ENCODE peak calls at places on chromosomes 6 and 20, in nine cellular contexts. One of them, this sample, is unnamed.

GRCh38 chr20:62354811-62355341 is 12.2 kb downstream of the LAMA5 start:
- ATAC-seq in T-cell: no peak
- ATAC-seq in stimulated activated naive CD8-positive, alpha-beta T cell treated with anti-CD3 and anti-CD28 coated beads, Interleukin-15, amount 100 ng/mL, for 72 hours: no peak
- ATAC-seq in HepG2: no peak
- ATAC-seq in activated naive CD8-positive, alpha-beta T cell treated with anti-CD3 and anti-CD28 coated beads, Interleukin-2, amount 50 U/mL, for 24 hours: no peak
- ATAC-seq in left cardiac atrium: no peak
- ATAC-seq in activated T-cell treated with anti-CD3 and anti-CD28 coated beads, Interleukin-2, amount 50 U/mL, for 72 hours: no peak
- ATAC-seq in aorta: no peak
- ATAC-seq in activated CD4-positive, alpha-beta T cell treated with anti-CD3 and anti-CD28 coated beads for 36 hours: no peak
- ATAC-seq in this sample: no peak

GRCh38 chr20:21228511-21228910 is 74.6 kb upstream of the XRN2 start:
- ATAC-seq in T-cell: no peak
- ATAC-seq in stimulated activated naive CD8-positive, alpha-beta T cell treated with anti-CD3 and anti-CD28 coated beads, Interleukin-15, amount 100 ng/mL, for 72 hours: no peak
- ATAC-seq in HepG2: no peak
- ATAC-seq in activated naive CD8-positive, alpha-beta T cell treated with anti-CD3 and anti-CD28 coated beads, Interleukin-2, amount 50 U/mL, for 24 hours: no peak
- ATAC-seq in left cardiac atrium: no peak
- ATAC-seq in activated T-cell treated with anti-CD3 and anti-CD28 coated beads, Interleukin-2, amount 50 U/mL, for 72 hours: no peak
- ATAC-seq in aorta: no peak
- ATAC-seq in activated CD4-positive, alpha-beta T cell treated with anti-CD3 and anti-CD28 coated beads for 36 hours: no peak
- ATAC-seq in this sample: peak

GRCh38 chr6:169669889-169670288 is 31.9 kb downstream of the WDR27 start:
- ATAC-seq in T-cell: no peak
- ATAC-seq in stimulated activated naive CD8-positive, alpha-beta T cell treated with anti-CD3 and anti-CD28 coated beads, Interleukin-15, amount 100 ng/mL, for 72 hours: no peak
- ATAC-seq in HepG2: no peak
- ATAC-seq in activated naive CD8-positive, alpha-beta T cell treated with anti-CD3 and anti-CD28 coated beads, Interleukin-2, amount 50 U/mL, for 24 hours: no peak
- ATAC-seq in left cardiac atrium: peak
- ATAC-seq in activated T-cell treated with anti-CD3 and anti-CD28 coated beads, Interleukin-2, amount 50 U/mL, for 72 hours: no peak
- ATAC-seq in aorta: no peak
- ATAC-seq in activated CD4-positive, alpha-beta T cell treated with anti-CD3 and anti-CD28 coated beads for 36 hours: peak
- ATAC-seq in this sample: no peak

GRCh38 chr20:36473164-36473563 is 68.2 kb upstream of the MYL9 start:
- ATAC-seq in T-cell: no peak
- ATAC-seq in stimulated activated naive CD8-positive, alpha-beta T cell treated with anti-CD3 and anti-CD28 coated beads, Interleukin-15, amount 100 ng/mL, for 72 hours: no peak
- ATAC-seq in HepG2: no peak
- ATAC-seq in activated naive CD8-positive, alpha-beta T cell treated with anti-CD3 and anti-CD28 coated beads, Interleukin-2, amount 50 U/mL, for 24 hours: no peak
- ATAC-seq in left cardiac atrium: no peak
- ATAC-seq in activated T-cell treated with anti-CD3 and anti-CD28 coated beads, Interleukin-2, amount 50 U/mL, for 72 hours: no peak
- ATAC-seq in aorta: no peak
- ATAC-seq in activated CD4-positive, alpha-beta T cell treated with anti-CD3 and anti-CD28 coated beads for 36 hours: no peak
- ATAC-seq in this sample: no peak

GRCh38 chr6:49284134-49284533 is 178.9 kb downstream of the MMUT start:
- ATAC-seq in T-cell: no peak
- ATAC-seq in stimulated activated naive CD8-positive, alpha-beta T cell treated with anti-CD3 and anti-CD28 coated beads, Interleukin-15, amount 100 ng/mL, for 72 hours: no peak
- ATAC-seq in HepG2: no peak
- ATAC-seq in activated naive CD8-positive, alpha-beta T cell treated with anti-CD3 and anti-CD28 coated beads, Interleukin-2, amount 50 U/mL, for 24 hours: no peak
- ATAC-seq in left cardiac atrium: no peak
- ATAC-seq in activated T-cell treated with anti-CD3 and anti-CD28 coated beads, Interleukin-2, amount 50 U/mL, for 72 hours: no peak
- ATAC-seq in aorta: no peak
- ATAC-seq in activated CD4-positive, alpha-beta T cell treated with anti-CD3 and anti-CD28 coated beads for 36 hours: no peak
- ATAC-seq in this sample: no peak

GRCh38 chr6:112030206-112030932 is 23.5 kb upstream of the CCN6 start:
- ATAC-seq in T-cell: no peak
- ATAC-seq in stimulated activated naive CD8-positive, alpha-beta T cell treated with anti-CD3 and anti-CD28 coated beads, Interleukin-15, amount 100 ng/mL, for 72 hours: no peak
- ATAC-seq in HepG2: peak
- ATAC-seq in activated naive CD8-positive, alpha-beta T cell treated with anti-CD3 and anti-CD28 coated beads, Interleukin-2, amount 50 U/mL, for 24 hours: no peak
- ATAC-seq in left cardiac atrium: no peak
- ATAC-seq in activated T-cell treated with anti-CD3 and anti-CD28 coated beads, Interleukin-2, amount 50 U/mL, for 72 hours: no peak
- ATAC-seq in aorta: no peak
- ATAC-seq in activated CD4-positive, alpha-beta T cell treated with anti-CD3 and anti-CD28 coated beads for 36 hours: no peak
- ATAC-seq in this sample: no peak

GRCh38 chr20:23145281-23145700 is 59.2 kb upstream of the CD93 start:
- ATAC-seq in T-cell: no peak
- ATAC-seq in stimulated activated naive CD8-positive, alpha-beta T cell treated with anti-CD3 and anti-CD28 coated beads, Interleukin-15, amount 100 ng/mL, for 72 hours: no peak
- ATAC-seq in HepG2: no peak
- ATAC-seq in activated naive CD8-positive, alpha-beta T cell treated with anti-CD3 and anti-CD28 coated beads, Interleukin-2, amount 50 U/mL, for 24 hours: no peak
- ATAC-seq in left cardiac atrium: no peak
- ATAC-seq in activated T-cell treated with anti-CD3 and anti-CD28 coated beads, Interleukin-2, amount 50 U/mL, for 72 hours: no peak
- ATAC-seq in aorta: peak
- ATAC-seq in activated CD4-positive, alpha-beta T cell treated with anti-CD3 and anti-CD28 coated beads for 36 hours: no peak
- ATAC-seq in this sample: no peak

GRCh38 chr6:134190883-134191282 is 127.0 kb downstream of the SGK1 start:
- ATAC-seq in T-cell: no peak
- ATAC-seq in stimulated activated naive CD8-positive, alpha-beta T cell treated with anti-CD3 and anti-CD28 coated beads, Interleukin-15, amount 100 ng/mL, for 72 hours: no peak
- ATAC-seq in HepG2: no peak
- ATAC-seq in activated naive CD8-positive, alpha-beta T cell treated with anti-CD3 and anti-CD28 coated beads, Interleukin-2, amount 50 U/mL, for 24 hours: no peak
- ATAC-seq in left cardiac atrium: no peak
- ATAC-seq in activated T-cell treated with anti-CD3 and anti-CD28 coated beads, Interleukin-2, amount 50 U/mL, for 72 hours: no peak
- ATAC-seq in aorta: no peak
- ATAC-seq in activated CD4-positive, alpha-beta T cell treated with anti-CD3 and anti-CD28 coated beads for 36 hours: no peak
- ATAC-seq in this sample: no peak

GRCh38 chr6:137645850-137646249 is 151.7 kb upstream of the OLIG3 start:
- ATAC-seq in T-cell: no peak
- ATAC-seq in stimulated activated naive CD8-positive, alpha-beta T cell treated with anti-CD3 and anti-CD28 coated beads, Interleukin-15, amount 100 ng/mL, for 72 hours: no peak
- ATAC-seq in HepG2: no peak
- ATAC-seq in activated naive CD8-positive, alpha-beta T cell treated with anti-CD3 and anti-CD28 coated beads, Interleukin-2, amount 50 U/mL, for 24 hours: no peak
- ATAC-seq in left cardiac atrium: no peak
- ATAC-seq in activated T-cell treated with anti-CD3 and anti-CD28 coated beads, Interleukin-2, amount 50 U/mL, for 72 hours: no peak
- ATAC-seq in aorta: no peak
- ATAC-seq in activated CD4-positive, alpha-beta T cell treated with anti-CD3 and anti-CD28 coated beads for 36 hours: no peak
- ATAC-seq in this sample: no peak

GRCh38 chr6:8159966-8160365 is 57.6 kb upstream of the EEF1E1 start:
- ATAC-seq in T-cell: no peak
- ATAC-seq in stimulated activated naive CD8-positive, alpha-beta T cell treated with anti-CD3 and anti-CD28 coated beads, Interleukin-15, amount 100 ng/mL, for 72 hours: no peak
- ATAC-seq in HepG2: no peak
- ATAC-seq in activated naive CD8-positive, alpha-beta T cell treated with anti-CD3 and anti-CD28 coated beads, Interleukin-2, amount 50 U/mL, for 24 hours: no peak
- ATAC-seq in left cardiac atrium: no peak
- ATAC-seq in activated T-cell treated with anti-CD3 and anti-CD28 coated beads, Interleukin-2, amount 50 U/mL, for 72 hours: no peak
- ATAC-seq in aorta: no peak
- ATAC-seq in activated CD4-positive, alpha-beta T cell treated with anti-CD3 and anti-CD28 coated beads for 36 hours: no peak
- ATAC-seq in this sample: no peak

GRCh38 chr6:7052441-7052936 is 55.3 kb upstream of the RREB1 start:
- ATAC-seq in T-cell: peak
- ATAC-seq in stimulated activated naive CD8-positive, alpha-beta T cell treated with anti-CD3 and anti-CD28 coated beads, Interleukin-15, amount 100 ng/mL, for 72 hours: peak
- ATAC-seq in HepG2: no peak
- ATAC-seq in activated naive CD8-positive, alpha-beta T cell treated with anti-CD3 and anti-CD28 coated beads, Interleukin-2, amount 50 U/mL, for 24 hours: no peak
- ATAC-seq in left cardiac atrium: peak
- ATAC-seq in activated T-cell treated with anti-CD3 and anti-CD28 coated beads, Interleukin-2, amount 50 U/mL, for 72 hours: no peak
- ATAC-seq in aorta: peak
- ATAC-seq in activated CD4-positive, alpha-beta T cell treated with anti-CD3 and anti-CD28 coated beads for 36 hours: peak
- ATAC-seq in this sample: peak

GRCh38 chr20:30502670-30503069 is 754.8 kb upstream of the DEFB115 start:
- ATAC-seq in T-cell: no peak
- ATAC-seq in stimulated activated naive CD8-positive, alpha-beta T cell treated with anti-CD3 and anti-CD28 coated beads, Interleukin-15, amount 100 ng/mL, for 72 hours: no peak
- ATAC-seq in HepG2: no peak
- ATAC-seq in activated naive CD8-positive, alpha-beta T cell treated with anti-CD3 and anti-CD28 coated beads, Interleukin-2, amount 50 U/mL, for 24 hours: no peak
- ATAC-seq in left cardiac atrium: no peak
- ATAC-seq in activated T-cell treated with anti-CD3 and anti-CD28 coated beads, Interleukin-2, amount 50 U/mL, for 72 hours: no peak
- ATAC-seq in aorta: no peak
- ATAC-seq in activated CD4-positive, alpha-beta T cell treated with anti-CD3 and anti-CD28 coated beads for 36 hours: no peak
- ATAC-seq in this sample: peak

GRCh38 chr20:56345911-56346310 is 12.9 kb upstream of the FAM210B start:
- ATAC-seq in T-cell: no peak
- ATAC-seq in stimulated activated naive CD8-positive, alpha-beta T cell treated with anti-CD3 and anti-CD28 coated beads, Interleukin-15, amount 100 ng/mL, for 72 hours: no peak
- ATAC-seq in HepG2: no peak
- ATAC-seq in activated naive CD8-positive, alpha-beta T cell treated with anti-CD3 and anti-CD28 coated beads, Interleukin-2, amount 50 U/mL, for 24 hours: no peak
- ATAC-seq in left cardiac atrium: no peak
- ATAC-seq in activated T-cell treated with anti-CD3 and anti-CD28 coated beads, Interleukin-2, amount 50 U/mL, for 72 hours: no peak
- ATAC-seq in aorta: no peak
- ATAC-seq in activated CD4-positive, alpha-beta T cell treated with anti-CD3 and anti-CD28 coated beads for 36 hours: no peak
- ATAC-seq in this sample: no peak

GRCh38 chr6:70208235-70208790 is 94.6 kb downstream of the COL9A1 start:
- ATAC-seq in T-cell: no peak
- ATAC-seq in stimulated activated naive CD8-positive, alpha-beta T cell treated with anti-CD3 and anti-CD28 coated beads, Interleukin-15, amount 100 ng/mL, for 72 hours: no peak
- ATAC-seq in HepG2: no peak
- ATAC-seq in activated naive CD8-positive, alpha-beta T cell treated with anti-CD3 and anti-CD28 coated beads, Interleukin-2, amount 50 U/mL, for 24 hours: no peak
- ATAC-seq in left cardiac atrium: no peak
- ATAC-seq in activated T-cell treated with anti-CD3 and anti-CD28 coated beads, Interleukin-2, amount 50 U/mL, for 72 hours: no peak
- ATAC-seq in aorta: no peak
- ATAC-seq in activated CD4-positive, alpha-beta T cell treated with anti-CD3 and anti-CD28 coated beads for 36 hours: no peak
- ATAC-seq in this sample: no peak

GRCh38 chr6:21201181-21201580 is 392.4 kb upstream of the SOX4 start:
- ATAC-seq in T-cell: no peak
- ATAC-seq in stimulated activated naive CD8-positive, alpha-beta T cell treated with anti-CD3 and anti-CD28 coated beads, Interleukin-15, amount 100 ng/mL, for 72 hours: no peak
- ATAC-seq in HepG2: no peak
- ATAC-seq in activated naive CD8-positive, alpha-beta T cell treated with anti-CD3 and anti-CD28 coated beads, Interleukin-2, amount 50 U/mL, for 24 hours: no peak
- ATAC-seq in left cardiac atrium: no peak
- ATAC-seq in activated T-cell treated with anti-CD3 and anti-CD28 coated beads, Interleukin-2, amount 50 U/mL, for 72 hours: no peak
- ATAC-seq in aorta: no peak
- ATAC-seq in activated CD4-positive, alpha-beta T cell treated with anti-CD3 and anti-CD28 coated beads for 36 hours: no peak
- ATAC-seq in this sample: no peak

GRCh38 chr6:106800379-106800778 is 171.0 kb downstream of the QRSL1 start:
- ATAC-seq in T-cell: no peak
- ATAC-seq in stimulated activated naive CD8-positive, alpha-beta T cell treated with anti-CD3 and anti-CD28 coated beads, Interleukin-15, amount 100 ng/mL, for 72 hours: no peak
- ATAC-seq in HepG2: no peak
- ATAC-seq in activated naive CD8-positive, alpha-beta T cell treated with anti-CD3 and anti-CD28 coated beads, Interleukin-2, amount 50 U/mL, for 24 hours: no peak
- ATAC-seq in left cardiac atrium: no peak
- ATAC-seq in activated T-cell treated with anti-CD3 and anti-CD28 coated beads, Interleukin-2, amount 50 U/mL, for 72 hours: no peak
- ATAC-seq in aorta: no peak
- ATAC-seq in activated CD4-positive, alpha-beta T cell treated with anti-CD3 and anti-CD28 coated beads for 36 hours: no peak
- ATAC-seq in this sample: no peak

GRCh38 chr6:307065-307814 is 15.0 kb downstream of the DUSP22 start:
- ATAC-seq in T-cell: no peak
- ATAC-seq in stimulated activated naive CD8-positive, alpha-beta T cell treated with anti-CD3 and anti-CD28 coated beads, Interleukin-15, amount 100 ng/mL, for 72 hours: no peak
- ATAC-seq in HepG2: no peak
- ATAC-seq in activated naive CD8-positive, alpha-beta T cell treated with anti-CD3 and anti-CD28 coated beads, Interleukin-2, amount 50 U/mL, for 24 hours: no peak
- ATAC-seq in left cardiac atrium: peak
- ATAC-seq in activated T-cell treated with anti-CD3 and anti-CD28 coated beads, Interleukin-2, amount 50 U/mL, for 72 hours: no peak
- ATAC-seq in aorta: peak
- ATAC-seq in activated CD4-positive, alpha-beta T cell treated with anti-CD3 and anti-CD28 coated beads for 36 hours: no peak
- ATAC-seq in this sample: no peak

GRCh38 chr6:113361014-113361645 is 496.0 kb upstream of the MARCKS start:
- ATAC-seq in T-cell: no peak
- ATAC-seq in stimulated activated naive CD8-positive, alpha-beta T cell treated with anti-CD3 and anti-CD28 coated beads, Interleukin-15, amount 100 ng/mL, for 72 hours: no peak
- ATAC-seq in HepG2: peak
- ATAC-seq in activated naive CD8-positive, alpha-beta T cell treated with anti-CD3 and anti-CD28 coated beads, Interleukin-2, amount 50 U/mL, for 24 hours: no peak
- ATAC-seq in left cardiac atrium: no peak
- ATAC-seq in activated T-cell treated with anti-CD3 and anti-CD28 coated beads, Interleukin-2, amount 50 U/mL, for 72 hours: no peak
- ATAC-seq in aorta: no peak
- ATAC-seq in activated CD4-positive, alpha-beta T cell treated with anti-CD3 and anti-CD28 coated beads for 36 hours: no peak
- ATAC-seq in this sample: no peak

GRCh38 chr20:23205656-23206055 is 119.5 kb upstream of the CD93 start:
- ATAC-seq in T-cell: no peak
- ATAC-seq in stimulated activated naive CD8-positive, alpha-beta T cell treated with anti-CD3 and anti-CD28 coated beads, Interleukin-15, amount 100 ng/mL, for 72 hours: no peak
- ATAC-seq in HepG2: peak
- ATAC-seq in activated naive CD8-positive, alpha-beta T cell treated with anti-CD3 and anti-CD28 coated beads, Interleukin-2, amount 50 U/mL, for 24 hours: no peak
- ATAC-seq in left cardiac atrium: peak
- ATAC-seq in activated T-cell treated with anti-CD3 and anti-CD28 coated beads, Interleukin-2, amount 50 U/mL, for 72 hours: no peak
- ATAC-seq in aorta: peak
- ATAC-seq in activated CD4-positive, alpha-beta T cell treated with anti-CD3 and anti-CD28 coated beads for 36 hours: no peak
- ATAC-seq in this sample: no peak

GRCh38 chr6:21733311-21733710 is 139.8 kb downstream of the SOX4 start:
- ATAC-seq in T-cell: no peak
- ATAC-seq in stimulated activated naive CD8-positive, alpha-beta T cell treated with anti-CD3 and anti-CD28 coated beads, Interleukin-15, amount 100 ng/mL, for 72 hours: no peak
- ATAC-seq in HepG2: no peak
- ATAC-seq in activated naive CD8-positive, alpha-beta T cell treated with anti-CD3 and anti-CD28 coated beads, Interleukin-2, amount 50 U/mL, for 24 hours: no peak
- ATAC-seq in left cardiac atrium: no peak
- ATAC-seq in activated T-cell treated with anti-CD3 and anti-CD28 coated beads, Interleukin-2, amount 50 U/mL, for 72 hours: no peak
- ATAC-seq in aorta: no peak
- ATAC-seq in activated CD4-positive, alpha-beta T cell treated with anti-CD3 and anti-CD28 coated beads for 36 hours: no peak
- ATAC-seq in this sample: no peak

This sample was measured in stimulated activated memory B cell treated with anti-CD40 and anti-IgM and Interleukin-4, amounts not matched to agents 10 μg/mL and 1 μg/mL and 100 μg/mL, for 72 hours.